ENCODE peak calls at places on chromosomes 3 and 15, in nine cellular contexts. T is neuronal stem cell, C is IMR-90, E is lower lobe of right lung, P is activated T-helper 1 cell treated with Interleukin-2 at 50 U/mL for 16 hours, G is GM23248, A is dermis microvascular lymphatic vessel endothelial cell, L is activated gamma-delta T cell treated with Interleukin-2 at 50 U/mL for 16 hours, V is GM13977. D is an unnamed sample.

GRCh38 chr15:63135804-63136203 is 14.1 kb downstream of the LACTB start:
- DNase-seq in G (peak), V (no peak), T (no peak), A (peak), C (peak), L (no peak), P (no peak), E (no peak), D (no peak)

GRCh38 chr3:120160050-120160449 is 65.8 kb upstream of the GSK3B start:
- DNase-seq in A (no peak), G (peak), E (peak), C (peak), L (no peak), T (no peak), V (no peak), P (no peak), D (no peak)

GRCh38 chr15:52054381-52054780 is 35.4 kb downstream of the MAPK6 start:
- DNase-seq in G (no peak), L (no peak), P (no peak), V (no peak), T (no peak), E (no peak), C (peak), A (no peak), D (no peak)

GRCh38 chr3:59374812-59375211 is 325.0 kb upstream of the CFAP20DC start:
- DNase-seq in T (peak), V (peak), L (no peak), P (no peak), E (no peak), A (no peak), C (no peak), G (no peak), D (no peak)

GRCh38 chr3:111845996-111846395 is 13.1 kb upstream of the PHLDB2 start:
- DNase-seq in G (peak), L (no peak), C (peak), A (no peak), T (no peak), E (no peak), V (no peak), P (no peak), D (no peak)

GRCh38 chr3:50876947-50877346 is 202.2 kb downstream of the DOCK3 start:
- DNase-seq in G (peak), C (no peak), E (no peak), T (no peak), L (no peak), V (no peak), A (no peak), P (no peak), D (no peak)

GRCh38 chr3:159765025-159765859 is 223.4 kb upstream of the IL12A start:
- DNase-seq in C (peak), L (no peak), E (peak), P (no peak), G (peak), V (peak), A (peak), T (peak), D (no peak)

GRCh38 chr3:170482199-170482598 is 63.5 kb downstream of the CLDN11 start:
- DNase-seq in A (no peak), C (no peak), P (no peak), T (no peak), G (no peak), E (no peak), V (no peak), L (no peak), D (no peak)

GRCh38 chr3:76321615-76322014 is 536.3 kb upstream of the ZNF717 start:
- DNase-seq in G (no peak), L (no peak), V (no peak), E (no peak), P (no peak), A (no peak), C (no peak), T (no peak), D (no peak)

GRCh38 chr15:53831907-53832793 is 72.7 kb upstream of the WDR72 start:
- DNase-seq in T (no peak), A (no peak), C (no peak), P (no peak), E (no peak), L (no peak), G (no peak), V (no peak), D (no peak)

GRCh38 chr3:52530918-52531635 is 2.6 kb downstream of the NT5DC2 start:
- DNase-seq in E (no peak), G (no peak), L (no peak), A (no peak), P (no peak), T (no peak), C (no peak), V (no peak), D (no peak)

GRCh38 chr15:39783244-39783820 is 691 bp upstream of the FSIP1 start:
- DNase-seq in G (peak), A (no peak), P (no peak), C (peak), L (no peak), T (no peak), V (no peak), E (no peak), D (no peak)

D was measured in iPS DF 6.9.